ENCODE peak calls at places on chromosomes 13 and 19, in nine cellular contexts. One of them, this sample, is unnamed.

GRCh38 chr19:46408611-46409039 is 4.7 kb downstream of the CCDC8 start:
- DNase-seq in progenitor cell of endocrine pancreas: no peak
- DNase-seq in AG09319: no peak
- DNase-seq in tibial artery: peak
- DNase-seq in HFFc6: no peak
- DNase-seq in ureter: peak
- DNase-seq in M059J: no peak
- DNase-seq in activated CD4-positive, alpha-beta T cell treated with anti-CD3 and anti-CD28 coated beads for 1 hour: no peak
- DNase-seq in aorta: peak
- DNase-seq in this sample: peak

GRCh38 chr13:45194081-45194939 is 6.5 kb downstream of the KCTD4 start:
- DNase-seq in ureter: no peak
- DNase-seq in M059J: no peak
- DNase-seq in tibial artery: peak
- DNase-seq in AG09319: peak
- DNase-seq in activated CD4-positive, alpha-beta T cell treated with anti-CD3 and anti-CD28 coated beads for 1 hour: no peak
- DNase-seq in aorta: peak
- DNase-seq in progenitor cell of endocrine pancreas: no peak
- DNase-seq in HFFc6: no peak
- DNase-seq in this sample: no peak

GRCh38 chr19:48487944-48488343 is 18.8 kb downstream of the CYTH2 start:
- DNase-seq in progenitor cell of endocrine pancreas: no peak
- DNase-seq in HFFc6: peak
- DNase-seq in M059J: peak
- DNase-seq in activated CD4-positive, alpha-beta T cell treated with anti-CD3 and anti-CD28 coated beads for 1 hour: no peak
- DNase-seq in tibial artery: peak
- DNase-seq in aorta: peak
- DNase-seq in AG09319: peak
- DNase-seq in ureter: peak
- DNase-seq in this sample: no peak

GRCh38 chr13:78611040-78611439 is 7.7 kb upstream of the POU4F1 start:
- DNase-seq in AG09319: no peak
- DNase-seq in aorta: no peak
- DNase-seq in progenitor cell of endocrine pancreas: no peak
- DNase-seq in tibial artery: no peak
- DNase-seq in HFFc6: no peak
- DNase-seq in activated CD4-positive, alpha-beta T cell treated with anti-CD3 and anti-CD28 coated beads for 1 hour: no peak
- DNase-seq in M059J: no peak
- DNase-seq in ureter: no peak
- DNase-seq in this sample: no peak

GRCh38 chr13:85631801-85632200 is 167.4 kb downstream of the SLITRK6 start:
- DNase-seq in activated CD4-positive, alpha-beta T cell treated with anti-CD3 and anti-CD28 coated beads for 1 hour: no peak
- DNase-seq in HFFc6: peak
- DNase-seq in ureter: no peak
- DNase-seq in tibial artery: no peak
- DNase-seq in progenitor cell of endocrine pancreas: no peak
- DNase-seq in M059J: no peak
- DNase-seq in aorta: no peak
- DNase-seq in AG09319: no peak
- DNase-seq in this sample: no peak

GRCh38 chr19:313169-313987 is 22.2 kb upstream of the PLPP2 start:
- DNase-seq in progenitor cell of endocrine pancreas: no peak
- DNase-seq in AG09319: no peak
- DNase-seq in M059J: no peak
- DNase-seq in HFFc6: no peak
- DNase-seq in ureter: peak
- DNase-seq in activated CD4-positive, alpha-beta T cell treated with anti-CD3 and anti-CD28 coated beads for 1 hour: no peak
- DNase-seq in aorta: no peak
- DNase-seq in tibial artery: no peak
- DNase-seq in this sample: no peak

GRCh38 chr19:22116760-22117159 is 64.5 kb downstream of the ZNF257 start:
- DNase-seq in HFFc6: no peak
- DNase-seq in tibial artery: no peak
- DNase-seq in activated CD4-positive, alpha-beta T cell treated with anti-CD3 and anti-CD28 coated beads for 1 hour: no peak
- DNase-seq in progenitor cell of endocrine pancreas: no peak
- DNase-seq in ureter: no peak
- DNase-seq in AG09319: no peak
- DNase-seq in M059J: no peak
- DNase-seq in aorta: no peak
- DNase-seq in this sample: no peak

GRCh38 chr13:99626461-99627082 is 125.3 kb downstream of the TM9SF2 start:
- DNase-seq in M059J: peak
- DNase-seq in HFFc6: peak
- DNase-seq in activated CD4-positive, alpha-beta T cell treated with anti-CD3 and anti-CD28 coated beads for 1 hour: no peak
- DNase-seq in ureter: no peak
- DNase-seq in AG09319: no peak
- DNase-seq in progenitor cell of endocrine pancreas: no peak
- DNase-seq in tibial artery: no peak
- DNase-seq in aorta: no peak
- DNase-seq in this sample: no peak

GRCh38 chr13:51276684-51277083 is 54.5 kb downstream of the FAM124A start:
- DNase-seq in tibial artery: no peak
- DNase-seq in HFFc6: no peak
- DNase-seq in progenitor cell of endocrine pancreas: no peak
- DNase-seq in activated CD4-positive, alpha-beta T cell treated with anti-CD3 and anti-CD28 coated beads for 1 hour: no peak
- DNase-seq in aorta: no peak
- DNase-seq in AG09319: no peak
- DNase-seq in M059J: no peak
- DNase-seq in ureter: no peak
- DNase-seq in this sample: peak

GRCh38 chr19:32361574-32362317 is 16.3 kb downstream of the ZNF507 start:
- DNase-seq in AG09319: no peak
- DNase-seq in ureter: no peak
- DNase-seq in HFFc6: no peak
- DNase-seq in tibial artery: no peak
- DNase-seq in M059J: no peak
- DNase-seq in activated CD4-positive, alpha-beta T cell treated with anti-CD3 and anti-CD28 coated beads for 1 hour: no peak
- DNase-seq in aorta: no peak
- DNase-seq in progenitor cell of endocrine pancreas: no peak
- DNase-seq in this sample: no peak

GRCh38 chr13:95298971-95299627 is 2.2 kb downstream of the ABCC4 start:
- DNase-seq in progenitor cell of endocrine pancreas: no peak
- DNase-seq in activated CD4-positive, alpha-beta T cell treated with anti-CD3 and anti-CD28 coated beads for 1 hour: no peak
- DNase-seq in M059J: peak
- DNase-seq in aorta: no peak
- DNase-seq in HFFc6: peak
- DNase-seq in ureter: no peak
- DNase-seq in AG09319: no peak
- DNase-seq in tibial artery: no peak
- DNase-seq in this sample: peak

GRCh38 chr13:65710514-65710913 is 1519.6 kb downstream of the PCDH9 start:
- DNase-seq in AG09319: no peak
- DNase-seq in ureter: no peak
- DNase-seq in tibial artery: no peak
- DNase-seq in aorta: no peak
- DNase-seq in activated CD4-positive, alpha-beta T cell treated with anti-CD3 and anti-CD28 coated beads for 1 hour: no peak
- DNase-seq in progenitor cell of endocrine pancreas: no peak
- DNase-seq in M059J: no peak
- DNase-seq in HFFc6: no peak
- DNase-seq in this sample: no peak

GRCh38 chr13:40476175-40476958 is 190.1 kb downstream of the FOXO1 start:
- DNase-seq in activated CD4-positive, alpha-beta T cell treated with anti-CD3 and anti-CD28 coated beads for 1 hour: no peak
- DNase-seq in ureter: no peak
- DNase-seq in tibial artery: no peak
- DNase-seq in AG09319: no peak
- DNase-seq in M059J: peak
- DNase-seq in HFFc6: peak
- DNase-seq in aorta: no peak
- DNase-seq in progenitor cell of endocrine pancreas: no peak
- DNase-seq in this sample: peak

GRCh38 chr19:44617481-44617880 is 4.1 kb downstream of the IGSF23 start:
- DNase-seq in progenitor cell of endocrine pancreas: no peak
- DNase-seq in ureter: no peak
- DNase-seq in M059J: no peak
- DNase-seq in AG09319: no peak
- DNase-seq in activated CD4-positive, alpha-beta T cell treated with anti-CD3 and anti-CD28 coated beads for 1 hour: no peak
- DNase-seq in aorta: no peak
- DNase-seq in HFFc6: no peak
- DNase-seq in tibial artery: no peak
- DNase-seq in this sample: no peak

GRCh38 chr13:101453784-101454201 is 1.3 kb downstream of the ITGBL1 start:
- DNase-seq in ureter: no peak
- DNase-seq in HFFc6: no peak
- DNase-seq in activated CD4-positive, alpha-beta T cell treated with anti-CD3 and anti-CD28 coated beads for 1 hour: no peak
- DNase-seq in M059J: peak
- DNase-seq in progenitor cell of endocrine pancreas: no peak
- DNase-seq in aorta: peak
- DNase-seq in AG09319: no peak
- DNase-seq in tibial artery: peak
- DNase-seq in this sample: peak

GRCh38 chr19:22634450-22634827 is 315 bp downstream of the ZNF492 start:
- DNase-seq in progenitor cell of endocrine pancreas: no peak
- DNase-seq in ureter: no peak
- DNase-seq in activated CD4-positive, alpha-beta T cell treated with anti-CD3 and anti-CD28 coated beads for 1 hour: no peak
- DNase-seq in M059J: no peak
- DNase-seq in AG09319: no peak
- DNase-seq in aorta: no peak
- DNase-seq in HFFc6: no peak
- DNase-seq in tibial artery: no peak
- DNase-seq in this sample: no peak

GRCh38 chr19:19873381-19873780 is 7.7 kb downstream of the ZNF253 start:
- DNase-seq in activated CD4-positive, alpha-beta T cell treated with anti-CD3 and anti-CD28 coated beads for 1 hour: no peak
- DNase-seq in AG09319: no peak
- DNase-seq in progenitor cell of endocrine pancreas: no peak
- DNase-seq in M059J: peak
- DNase-seq in tibial artery: no peak
- DNase-seq in HFFc6: no peak
- DNase-seq in ureter: no peak
- DNase-seq in aorta: no peak
- DNase-seq in this sample: no peak

GRCh38 chr19:16266586-16266942 is 58.1 kb upstream of the KLF2 start:
- DNase-seq in tibial artery: no peak
- DNase-seq in ureter: no peak
- DNase-seq in HFFc6: no peak
- DNase-seq in AG09319: no peak
- DNase-seq in M059J: no peak
- DNase-seq in activated CD4-positive, alpha-beta T cell treated with anti-CD3 and anti-CD28 coated beads for 1 hour: peak
- DNase-seq in aorta: no peak
- DNase-seq in progenitor cell of endocrine pancreas: no peak
- DNase-seq in this sample: no peak

GRCh38 chr13:32019612-32020233 is 11.9 kb upstream of the FRY start:
- DNase-seq in M059J: peak
- DNase-seq in aorta: no peak
- DNase-seq in activated CD4-positive, alpha-beta T cell treated with anti-CD3 and anti-CD28 coated beads for 1 hour: no peak
- DNase-seq in tibial artery: no peak
- DNase-seq in ureter: peak
- DNase-seq in HFFc6: peak
- DNase-seq in AG09319: peak
- DNase-seq in progenitor cell of endocrine pancreas: peak
- DNase-seq in this sample: peak

GRCh38 chr13:73618275-73618865 is 515.8 kb downstream of the KLF12 start:
- DNase-seq in ureter: no peak
- DNase-seq in activated CD4-positive, alpha-beta T cell treated with anti-CD3 and anti-CD28 coated beads for 1 hour: no peak
- DNase-seq in aorta: no peak
- DNase-seq in HFFc6: no peak
- DNase-seq in AG09319: no peak
- DNase-seq in progenitor cell of endocrine pancreas: no peak
- DNase-seq in tibial artery: no peak
- DNase-seq in M059J: no peak
- DNase-seq in this sample: no peak

GRCh38 chr13:94176576-94176975 is 302.9 kb downstream of the DCT start:
- DNase-seq in HFFc6: no peak
- DNase-seq in M059J: no peak
- DNase-seq in tibial artery: no peak
- DNase-seq in ureter: no peak
- DNase-seq in AG09319: no peak
- DNase-seq in activated CD4-positive, alpha-beta T cell treated with anti-CD3 and anti-CD28 coated beads for 1 hour: no peak
- DNase-seq in aorta: no peak
- DNase-seq in progenitor cell of endocrine pancreas: no peak
- DNase-seq in this sample: no peak

GRCh38 chr19:49213791-49214190 is 56.2 kb downstream of the TRPM4 start:
- DNase-seq in tibial artery: no peak
- DNase-seq in activated CD4-positive, alpha-beta T cell treated with anti-CD3 and anti-CD28 coated beads for 1 hour: no peak
- DNase-seq in progenitor cell of endocrine pancreas: no peak
- DNase-seq in aorta: no peak
- DNase-seq in HFFc6: no peak
- DNase-seq in M059J: no peak
- DNase-seq in AG09319: no peak
- DNase-seq in ureter: no peak
- DNase-seq in this sample: no peak

GRCh38 chr13:110507678-110508381 is 53.7 kb downstream of the RAB20 start:
- DNase-seq in aorta: no peak
- DNase-seq in ureter: peak
- DNase-seq in tibial artery: peak
- DNase-seq in M059J: no peak
- DNase-seq in activated CD4-positive, alpha-beta T cell treated with anti-CD3 and anti-CD28 coated beads for 1 hour: no peak
- DNase-seq in progenitor cell of endocrine pancreas: no peak
- DNase-seq in HFFc6: no peak
- DNase-seq in AG09319: no peak
- DNase-seq in this sample: no peak

GRCh38 chr13:112057736-112058518 is 9.0 kb upstream of the SOX1 start:
- DNase-seq in M059J: no peak
- DNase-seq in HFFc6: no peak
- DNase-seq in progenitor cell of endocrine pancreas: peak
- DNase-seq in aorta: no peak
- DNase-seq in AG09319: no peak
- DNase-seq in tibial artery: no peak
- DNase-seq in ureter: no peak
- DNase-seq in activated CD4-positive, alpha-beta T cell treated with anti-CD3 and anti-CD28 coated beads for 1 hour: no peak
- DNase-seq in this sample: no peak

GRCh38 chr13:71290963-71291937 is 575.8 kb downstream of the DACH1 start:
- DNase-seq in AG09319: peak
- DNase-seq in tibial artery: no peak
- DNase-seq in M059J: peak
- DNase-seq in HFFc6: no peak
- DNase-seq in progenitor cell of endocrine pancreas: no peak
- DNase-seq in ureter: peak
- DNase-seq in aorta: peak
- DNase-seq in activated CD4-positive, alpha-beta T cell treated with anti-CD3 and anti-CD28 coated beads for 1 hour: peak
- DNase-seq in this sample: peak

GRCh38 chr13:37515226-37515625 is 83.3 kb downstream of the POSTN start:
- DNase-seq in tibial artery: no peak
- DNase-seq in AG09319: no peak
- DNase-seq in activated CD4-positive, alpha-beta T cell treated with anti-CD3 and anti-CD28 coated beads for 1 hour: no peak
- DNase-seq in ureter: no peak
- DNase-seq in M059J: no peak
- DNase-seq in progenitor cell of endocrine pancreas: no peak
- DNase-seq in aorta: no peak
- DNase-seq in HFFc6: no peak
- DNase-seq in this sample: no peak

GRCh38 chr19:7926727-7927604 is 1.0 kb upstream of the CTXN1 start:
- DNase-seq in M059J: no peak
- DNase-seq in aorta: peak
- DNase-seq in HFFc6: no peak
- DNase-seq in progenitor cell of endocrine pancreas: no peak
- DNase-seq in AG09319: no peak
- DNase-seq in activated CD4-positive, alpha-beta T cell treated with anti-CD3 and anti-CD28 coated beads for 1 hour: no peak
- DNase-seq in ureter: peak
- DNase-seq in tibial artery: no peak
- DNase-seq in this sample: no peak

This sample was measured in cardiac muscle cell.